ENCODE peak calls at places on chromosomes 6 and 20, in seven cellular contexts. A is HFFc6, N is mammary epithelial cell, T is left ventricle myocardium inferior, R is mucosa of descending colon, C is Peyer's patch, X is cardiac muscle cell. P is an unnamed sample.

GRCh38 chr6:81002126-81002525 is 750.4 kb downstream of the TENT5A start:
- DNase-seq in A (no peak), N (peak; percentile 1), T (no peak), R (no peak), C (no peak), X (no peak), P (no peak)

GRCh38 chr6:158867381-158868121 is 48.4 kb upstream of the EZR start:
- DNase-seq in A (no peak), N (peak; percentile 75), T (no peak), R (no peak), C (peak; percentile 59), X (no peak), P (no peak)

GRCh38 chr6:137148291-137149076 is 25.0 kb downstream of the IL22RA2 start:
- DNase-seq in A (peak; percentile 6), N (peak; percentile 27), T (no peak), R (no peak), C (no peak), X (no peak), P (peak; percentile 56)

GRCh38 chr20:51810155-51811039 is 8.1 kb upstream of the SALL4 start:
- DNase-seq in A (no peak), N (no peak), T (no peak), R (no peak), C (no peak), X (no peak), P (no peak)

GRCh38 chr6:42137192-42137753 is 5.1 kb downstream of the C6orf132 start:
- DNase-seq in A (no peak), N (no peak), T (no peak), R (peak; percentile 65), C (no peak), X (no peak), P (no peak)

GRCh38 chr6:6633898-6634734 is 45.6 kb downstream of the LY86 start:
- DNase-seq in A (no peak), N (no peak), T (no peak), R (no peak), C (no peak), X (no peak), P (no peak)

GRCh38 chr20:41978246-41978790 is 360.1 kb upstream of the CHD6 start:
- DNase-seq in A (no peak), N (no peak), T (no peak), R (no peak), C (no peak), X (no peak), P (no peak)

GRCh38 chr6:138107078-138107751 is at the start of gene PERP:
- DNase-seq in A (peak; percentile 48), N (peak; percentile 89), T (peak; percentile 60), R (peak; percentile 92), C (peak; percentile 46), X (peak; percentile 78), P (no peak)

GRCh38 chr6:30884521-30885480 is 482 bp downstream of the DDR1 start:
- DNase-seq in A (peak; percentile 7), N (peak; percentile 78), T (peak; percentile 41), R (peak; percentile 71), C (peak; percentile 75), X (peak; percentile 75), P (no peak)

GRCh38 chr20:57434390-57434700 is 43.1 kb downstream of the RBM38 start:
- DNase-seq in A (no peak), N (no peak), T (no peak), R (peak; percentile 55), C (no peak), X (no peak), P (no peak)

GRCh38 chr20:53750827-53751393 is 157.3 kb upstream of the ZNF217 start:
- DNase-seq in A (peak; percentile 94), N (no peak), T (no peak), R (no peak), C (no peak), X (peak; percentile 4), P (peak; percentile 81)

GRCh38 chr6:131952886-131953509 is 1.8 kb upstream of the CCN2 start:
- DNase-seq in A (no peak), N (no peak), T (no peak), R (no peak), C (no peak), X (no peak), P (no peak)

GRCh38 chr6:21885101-21885500 is 291.6 kb downstream of the SOX4 start:
- DNase-seq in A (no peak), N (no peak), T (no peak), R (no peak), C (no peak), X (no peak), P (no peak)

GRCh38 chr20:48747840-48748416 is 79.9 kb downstream of the PREX1 start:
- DNase-seq in A (no peak), N (no peak), T (no peak), R (no peak), C (no peak), X (no peak), P (no peak)

GRCh38 chr6:92864966-92865555 is 554.3 kb downstream of the EPHA7 start:
- DNase-seq in A (no peak), N (no peak), T (no peak), R (no peak), C (no peak), X (no peak), P (no peak)

GRCh38 chr6:13012977-13013680 is 296.6 kb downstream of the PHACTR1 start:
- DNase-seq in A (no peak), N (no peak), T (peak; percentile 77), R (no peak), C (no peak), X (peak; percentile 60), P (no peak)

GRCh38 chr6:25089442-25089841 is 153.7 kb upstream of the RIPOR2 start:
- DNase-seq in A (peak; percentile 18), N (peak; percentile 70), T (no peak), R (no peak), C (no peak), X (no peak), P (no peak)

GRCh38 chr6:154668156-154668555 is 65.1 kb upstream of the SCAF8 start:
- DNase-seq in A (no peak), N (no peak), T (no peak), R (no peak), C (no peak), X (no peak), P (no peak)

GRCh38 chr20:18543216-18543615 is 24.0 kb upstream of the SMIM26 start:
- DNase-seq in A (no peak), N (no peak), T (no peak), R (no peak), C (no peak), X (no peak), P (no peak)

GRCh38 chr6:154343473-154344308 is 12.9 kb downstream of the IPCEF1 start:
- DNase-seq in A (peak; percentile 53), N (peak; percentile 60), T (no peak), R (peak; percentile 85), C (no peak), X (peak; percentile 40), P (no peak)

GRCh38 chr20:62377615-62378085 is 9.3 kb upstream of the RPS21 start:
- DNase-seq in A (no peak), N (no peak), T (peak; percentile 59), R (no peak), C (no peak), X (no peak), P (no peak)

GRCh38 chr20:7025635-7026034 is 258.1 kb downstream of the BMP2 start:
- DNase-seq in A (no peak), N (no peak), T (no peak), R (no peak), C (no peak), X (peak; percentile 49), P (no peak)

GRCh38 chr6:44062771-44063560 is 64.3 kb downstream of the MRPL14 start:
- DNase-seq in A (no peak), N (peak; percentile 71), T (no peak), R (no peak), C (no peak), X (no peak), P (no peak)

GRCh38 chr6:130282234-130282995 is 59.7 kb upstream of the SAMD3 start:
- DNase-seq in A (peak; percentile 14), N (peak; percentile 8), T (no peak), R (no peak), C (no peak), X (peak; percentile 36), P (no peak)

GRCh38 chr6:47360388-47360787 is 50.7 kb upstream of the TNFRSF21 start:
- DNase-seq in A (no peak), N (no peak), T (no peak), R (no peak), C (no peak), X (no peak), P (no peak)

GRCh38 chr6:72206606-72207005 is 320.3 kb downstream of the RIMS1 start:
- DNase-seq in A (no peak), N (no peak), T (no peak), R (no peak), C (no peak), X (no peak), P (no peak)

GRCh38 chr6:166032366-166033171 is 135.1 kb downstream of the TBXT start:
- DNase-seq in A (no peak), N (no peak), T (peak; percentile 79), R (peak; percentile 61), C (no peak), X (no peak), P (peak; percentile 63)
- TF ChIP-seq CTCF in A (peak; percentile 36), N (no peak), T (peak; percentile 48), R (no peak), C (no peak), X (peak; percentile 40), P (peak; percentile 14)

DNA sequence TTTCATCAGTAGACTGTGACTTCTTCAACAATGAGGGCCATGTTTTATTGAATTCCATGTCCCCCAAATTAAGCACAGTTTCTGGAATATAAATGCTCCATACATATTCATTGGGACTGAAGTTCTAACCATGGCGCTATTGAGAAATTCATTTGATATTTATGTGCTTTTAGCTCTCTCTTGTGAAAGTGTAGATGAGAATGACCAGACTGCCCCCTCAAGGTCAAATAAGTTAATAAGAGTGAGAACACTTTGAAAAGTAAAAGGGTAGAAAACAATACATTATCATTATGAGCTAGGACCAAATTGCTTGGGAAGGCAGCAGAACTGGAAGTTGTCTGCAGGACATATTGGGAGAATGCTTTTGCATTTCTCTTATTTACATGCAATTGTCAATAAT is 597.9 kb downstream of the EPM2A start:
- DNase-seq in A (peak; percentile 35), N (no peak), T (no peak), R (no peak), C (no peak), X (peak; percentile 24), P (peak; percentile 15)
- TF ChIP-seq CTCF in A (peak; percentile 71), N (peak; percentile 21), T (peak; percentile 21), R (no peak), C (no peak), X (no peak), P (peak; percentile 14)

DNA sequence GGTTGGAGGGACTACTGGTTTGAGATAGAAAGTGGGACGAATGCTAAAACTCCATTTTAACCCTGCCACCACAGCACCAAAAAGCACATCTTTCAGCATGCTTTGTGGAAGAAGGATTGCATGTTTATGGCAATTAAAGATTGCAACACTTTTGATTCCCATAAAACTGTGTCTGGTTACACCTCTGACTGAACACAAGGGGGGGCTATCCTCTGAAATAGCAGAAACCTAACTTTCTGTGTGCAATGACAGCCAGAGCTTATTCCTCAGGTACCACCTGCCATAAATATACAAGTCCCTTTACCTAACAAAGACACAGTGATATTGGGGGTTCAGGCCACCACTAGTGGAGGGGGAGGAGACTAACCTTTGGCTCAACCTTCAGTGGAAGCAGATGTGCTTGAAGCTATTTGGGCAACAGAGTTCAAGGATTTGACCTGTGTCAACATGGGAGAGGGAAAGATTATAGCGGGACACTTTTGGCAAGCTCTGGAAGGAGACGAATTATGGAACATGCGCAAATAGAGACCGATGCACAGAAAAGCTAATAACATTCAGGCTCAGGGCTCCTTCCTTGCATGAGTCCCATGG is 9.6 kb upstream of the PLG start:
- DNase-seq in A (no peak), N (no peak), T (no peak), R (no peak), C (no peak), X (no peak), P (no peak)
- TF ChIP-seq CTCF in A (no peak), N (peak; percentile 2), T (no peak), R (no peak), C (no peak), X (no peak), P (no peak)

GRCh38 chr6:35728663-35729348 is 8.0 kb upstream of the ARMC12 start:
- DNase-seq in A (no peak), N (peak; percentile 66), T (peak; percentile 65), R (peak; percentile 84), C (peak; percentile 70), X (no peak), P (no peak)
- TF ChIP-seq CTCF in A (no peak), N (peak; percentile 1), T (no peak), R (no peak), C (peak; percentile 28), X (no peak), P (no peak)

P was measured in AG09319.